ENCODE peak calls at places on chromosome X, in five cellular contexts. Z is MG63, T is right cardiac atrium, C is bronchial epithelial cell, F is tibial artery. W is an unnamed sample.

GRCh38 chrX:57918750-57919436 is 8.6 kb upstream of the ZXDA start:
- DNase-seq in Z (peak), T (peak), C (peak), F (peak), W (no peak)

GRCh38 chrX:134013092-134013497 is 27.7 kb upstream of the GPC3 start:
- DNase-seq in Z (peak), T (no peak), C (peak), F (no peak), W (no peak)

GRCh38 chrX:13014111-13015094 is 30.0 kb downstream of the FAM9C start:
- DNase-seq in Z (no peak), T (no peak), C (no peak), F (no peak), W (no peak)

GRCh38 chrX:10649286-10649685 is 28.9 kb upstream of the MID1 start:
- DNase-seq in Z (no peak), T (no peak), C (no peak), F (no peak), W (no peak)

GRCh38 chrX:16671005-16671404 is 21.0 kb downstream of the S100G start:
- DNase-seq in Z (no peak), T (no peak), C (peak), F (no peak), W (peak)

GRCh38 chrX:34377645-34378044 is 245.5 kb upstream of the FAM47A start:
- DNase-seq in Z (no peak), T (no peak), C (no peak), F (no peak), W (no peak)

GRCh38 chrX:13120017-13120416 is 75.6 kb upstream of the FAM9C start:
- DNase-seq in Z (no peak), T (peak), C (peak), F (peak), W (peak)

GRCh38 chrX:125205084-125205917 is 114.4 kb upstream of the TEX13C start:
- DNase-seq in Z (peak), T (peak), C (peak), F (peak), W (no peak)

GRCh38 chrX:13341491-13342101 is 21.7 kb upstream of the ATXN3L start:
- DNase-seq in Z (no peak), T (no peak), C (peak), F (no peak), W (peak)

GRCh38 chrX:109783712-109784109 is 50.7 kb upstream of the ACSL4 start:
- DNase-seq in Z (no peak), T (peak), C (peak), F (no peak), W (no peak)

GRCh38 chrX:143580266-143580665 is 55.6 kb downstream of the SLITRK4 start:
- DNase-seq in Z (peak), T (no peak), C (no peak), F (no peak), W (no peak)

GRCh38 chrX:13734278-13735172 is at the start of the genes OFD1 and TRAPPC2:
- DNase-seq in Z (peak), T (peak), C (peak), F (peak), W (peak)

GRCh38 chrX:72028701-72029470 is 102.8 kb downstream of the RTL5 start:
- DNase-seq in Z (no peak), T (no peak), C (no peak), F (no peak), W (no peak)

GRCh38 chrX:72271812-72272211 is 5.2 kb downstream of the RPS4X start:
- DNase-seq in Z (no peak), T (no peak), C (peak), F (no peak), W (no peak)

GRCh38 chrX:85977218-85977617 is 70.1 kb downstream of the CHM start:
- DNase-seq in Z (no peak), T (no peak), C (no peak), F (no peak), W (no peak)

GRCh38 chrX:45712067-45712466 is 511.4 kb upstream of the DIPK2B start:
- DNase-seq in Z (peak), T (no peak), C (peak), F (no peak), W (peak)

GRCh38 chrX:1491851-1492349 is 39.2 kb upstream of the ASMTL start:
- DNase-seq in Z (peak), T (no peak), C (no peak), F (no peak), W (no peak)

GRCh38 chrX:69876221-69876620 is 173.5 kb downstream of the AWAT2 start:
- DNase-seq in Z (no peak), T (no peak), C (no peak), F (no peak), W (no peak)

GRCh38 chrX:144040793-144041192 is 156.9 kb downstream of the UBE2NL start:
- DNase-seq in Z (no peak), T (no peak), C (no peak), F (no peak), W (no peak)

GRCh38 chrX:119147486-119147885 is 19.9 kb upstream of the KIAA1210 start:
- DNase-seq in Z (no peak), T (no peak), C (no peak), F (no peak), W (no peak)

GRCh38 chrX:20197641-20198210 is 56.1 kb upstream of the EIF1AX start:
- DNase-seq in Z (no peak), T (no peak), C (no peak), F (no peak), W (peak)

GRCh38 chrX:129318375-129318774 is 204.9 kb downstream of the SMARCA1 start:
- DNase-seq in Z (no peak), T (no peak), C (peak), F (no peak), W (no peak)

GRCh38 chrX:108732630-108733321 is 3.6 kb downstream of the IRS4 start:
- DNase-seq in Z (no peak), T (no peak), C (no peak), F (no peak), W (no peak)

GRCh38 chrX:24424948-24425347 is 40.1 kb upstream of the PDK3 start:
- DNase-seq in Z (peak), T (peak), C (no peak), F (peak), W (peak)

GRCh38 chrX:36436286-36436860 is 516.8 kb downstream of the CFAP47 start:
- DNase-seq in Z (no peak), T (no peak), C (no peak), F (no peak), W (no peak)

GRCh38 chrX:36431819-36432218 is 512.3 kb downstream of the CFAP47 start:
- DNase-seq in Z (no peak), T (no peak), C (peak), F (no peak), W (peak)

GRCh38 chrX:36434521-36434920 is 515.0 kb downstream of the CFAP47 start:
- DNase-seq in Z (no peak), T (no peak), C (peak), F (no peak), W (no peak)
- H3K4me3 ChIP-seq in Z (no peak), T (no peak), C (no peak), F (no peak), W (no peak)

DNA sequence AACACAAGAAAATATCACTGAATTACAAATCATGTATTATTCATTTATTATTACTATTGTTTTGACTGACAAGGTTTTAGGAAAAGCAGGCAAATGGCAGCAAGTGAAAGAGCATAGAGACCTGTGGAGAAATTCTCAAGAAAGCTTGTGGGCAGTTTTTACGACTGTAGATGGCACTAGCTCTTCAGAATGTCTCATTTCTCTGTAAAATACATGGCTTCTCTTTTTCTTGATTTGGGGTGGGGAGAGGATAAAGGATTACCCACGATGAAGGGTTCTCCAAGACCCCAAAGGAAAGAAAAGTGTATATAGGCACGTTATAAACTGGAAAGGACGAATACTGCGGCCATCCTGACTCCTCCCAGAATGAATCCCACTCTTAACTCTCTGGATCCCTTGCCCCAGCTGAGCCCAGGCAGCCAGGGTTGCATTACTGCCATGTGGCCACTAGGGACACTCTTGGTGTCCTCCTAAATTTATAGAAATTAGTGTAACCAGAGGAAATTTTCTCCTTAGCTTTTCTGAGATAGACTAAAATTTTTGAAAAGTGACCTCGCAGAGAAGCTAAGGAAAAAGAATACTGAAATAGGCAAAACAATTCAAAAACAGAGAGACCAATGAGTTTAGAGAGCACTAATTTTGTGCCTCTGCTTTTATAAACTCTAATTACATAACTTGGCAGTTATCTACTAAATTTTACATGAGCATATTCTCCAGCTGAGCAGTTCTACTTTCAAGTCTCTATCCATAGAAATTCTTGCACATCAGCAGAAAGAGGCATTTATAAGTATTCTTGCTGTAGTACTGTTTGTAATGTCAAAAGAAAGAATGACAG is 37.7 kb upstream of the PCDH19 start:
- DNase-seq in Z (peak), T (peak), C (peak), F (no peak), W (no peak)
- H3K4me3 ChIP-seq in Z (peak), T (peak), C (no peak), F (no peak), W (no peak)

GRCh38 chrX:46903458-46904242 is 8.6 kb upstream of the JADE3 start:
- DNase-seq in Z (peak), T (peak), C (peak), F (peak), W (peak)
- H3K4me3 ChIP-seq in Z (peak), T (peak), C (peak), F (peak), W (peak)

GRCh38 chrX:120238947-120239346 is 11.7 kb upstream of the ZBTB33 start:
- DNase-seq in Z (no peak), T (no peak), C (peak), F (no peak), W (no peak)

GRCh38 chrX:120244735-120245498 is 5.7 kb upstream of the ZBTB33 start:
- DNase-seq in Z (peak), T (peak), C (peak), F (peak), W (peak)

GRCh38 chrX:120242807-120243206 is 7.8 kb upstream of the ZBTB33 start:
- DNase-seq in Z (no peak), T (no peak), C (no peak), F (no peak), W (no peak)

DNA sequence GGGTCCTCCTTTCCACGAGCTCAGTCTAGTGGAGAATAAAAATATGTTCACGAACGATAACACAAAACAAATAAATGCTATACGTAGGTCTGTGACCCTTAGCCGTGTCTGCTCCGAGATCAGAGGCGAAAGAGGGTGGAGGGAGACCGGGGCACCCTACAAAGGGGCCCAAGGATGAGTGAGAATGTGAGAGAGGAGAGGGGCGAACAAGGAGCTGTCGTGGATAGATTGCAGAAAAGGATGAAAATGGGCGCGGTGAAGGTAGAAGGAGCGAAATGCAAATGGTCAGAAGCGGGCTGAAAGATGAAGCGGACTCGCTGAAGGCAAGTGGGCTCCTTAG is 6.2 kb upstream of the ZBTB33 start:
- DNase-seq in Z (no peak), T (no peak), C (no peak), F (no peak), W (no peak)
- H3K4me3 ChIP-seq in Z (peak), T (peak), C (peak), F (peak), W (peak)

GRCh38 chrX:49070988-49071387 is 2.8 kb downstream of the PRAF2 start:
- DNase-seq in Z (no peak), T (no peak), C (no peak), F (no peak), W (no peak)

GRCh38 chrX:49071877-49072711 is 1.7 kb downstream of the PRAF2 start:
- DNase-seq in Z (no peak), T (peak), C (peak), F (peak), W (peak)

GRCh38 chrX:49073641-49074575 is at the start of gene PRAF2:
- DNase-seq in Z (peak), T (peak), C (peak), F (peak), W (peak)

GRCh38 chrX:49075347-49075746 is 1.5 kb upstream of the PRAF2 start:
- DNase-seq in Z (no peak), T (no peak), C (no peak), F (no peak), W (no peak)

GRCh38 chrX:49072712-49073095 is 1.1 kb downstream of the PRAF2 start:
- DNase-seq in Z (no peak), T (no peak), C (no peak), F (no peak), W (no peak)
- H3K4me3 ChIP-seq in Z (peak), T (peak), C (peak), F (peak), W (peak)

DNA sequence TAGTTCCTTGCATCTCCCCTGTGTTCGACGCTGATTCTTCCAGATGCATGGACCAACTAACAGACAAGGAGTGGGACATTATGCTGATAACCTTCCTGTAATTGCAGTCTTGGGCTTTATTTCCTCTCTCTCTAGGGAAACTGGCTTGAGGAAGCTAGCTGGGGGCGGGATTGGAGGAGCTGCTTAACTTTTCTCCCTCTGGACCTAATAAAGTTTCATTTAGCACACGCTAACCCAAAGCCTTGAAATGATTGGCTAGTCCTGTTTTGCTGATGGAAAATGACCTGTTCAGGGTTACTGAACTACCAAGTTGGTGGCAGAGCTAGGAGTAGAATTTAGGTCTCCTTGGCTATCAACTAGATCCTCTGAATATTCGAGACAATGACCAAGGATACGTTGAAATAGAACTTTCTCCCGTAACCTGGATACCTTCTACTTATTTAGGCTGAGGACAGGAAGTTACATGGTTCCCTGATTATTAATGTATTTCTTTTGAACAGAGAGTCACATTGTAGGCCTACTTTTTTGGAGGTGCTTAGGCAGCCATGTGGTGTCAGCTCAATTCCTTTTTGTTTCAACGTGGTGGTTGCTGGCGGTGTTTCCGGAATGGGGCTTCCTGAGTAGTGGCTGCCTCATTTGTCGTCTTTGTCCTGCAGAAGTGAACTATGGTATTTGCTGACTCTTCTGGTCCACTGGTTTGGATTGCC is 2.0 kb downstream of the PGK1 start:
- DNase-seq in Z (no peak), T (no peak), C (no peak), F (no peak), W (no peak)
- H3K4me3 ChIP-seq in Z (peak), T (peak), C (peak), F (peak), W (peak)

DNA sequence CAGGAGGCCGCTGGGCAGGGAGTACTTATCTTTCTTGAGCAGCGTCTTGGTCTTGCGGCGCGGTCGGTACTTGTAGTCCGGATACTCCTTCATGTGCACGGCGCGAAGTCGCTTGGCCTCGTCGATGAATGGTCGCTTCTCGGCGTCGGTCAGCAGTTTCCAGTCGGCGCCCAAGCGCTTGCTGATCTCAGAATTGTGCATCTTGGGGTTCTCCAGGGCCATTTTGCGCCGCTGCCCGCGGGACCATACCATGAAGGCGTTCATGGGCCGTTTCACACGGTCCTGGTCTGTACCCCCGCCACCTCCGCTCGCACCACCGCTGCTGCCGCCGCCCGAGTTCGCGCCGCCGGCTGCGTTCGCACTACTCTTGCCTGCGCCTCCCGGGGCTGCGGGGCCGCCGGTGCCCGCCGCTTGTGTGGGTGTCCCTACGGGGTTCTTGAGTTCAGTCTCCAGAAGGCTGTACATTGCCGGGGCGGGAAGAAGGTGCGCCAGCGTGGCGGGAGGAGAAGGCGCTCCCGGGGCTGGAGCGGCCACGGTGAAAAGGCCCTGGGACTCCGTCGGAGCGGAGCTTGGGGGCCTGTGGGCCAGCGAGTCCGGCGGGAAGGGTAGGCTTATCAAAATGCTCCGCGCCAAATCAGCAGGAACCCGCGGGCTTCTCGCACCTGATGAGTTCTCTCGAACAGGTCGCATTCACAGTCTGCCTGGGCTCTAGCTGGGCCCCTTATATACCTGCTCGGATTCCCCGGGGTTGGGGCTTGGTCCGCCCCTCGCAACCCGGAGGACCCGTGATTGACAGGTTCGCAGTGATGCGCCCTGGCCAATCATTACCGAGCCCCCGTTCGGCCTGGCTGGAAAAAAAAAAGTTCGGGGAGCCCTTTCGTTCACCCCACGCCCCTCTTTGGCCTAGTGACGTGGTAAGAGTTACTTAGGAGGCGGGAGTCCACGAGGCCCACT is at the start of gene SOX3:
- DNase-seq in Z (no peak), T (no peak), C (no peak), F (no peak), W (peak)
- H3K4me3 ChIP-seq in Z (no peak), T (peak), C (no peak), F (peak), W (peak)

GRCh38 chrX:154484255-154485149 is 1.9 kb downstream of the UBL4A start:
- DNase-seq in Z (no peak), T (peak), C (peak), F (no peak), W (no peak)
- H3K4me3 ChIP-seq in Z (no peak), T (no peak), C (no peak), F (no peak), W (no peak)